ENCODE peak calls at places on chromosomes 4 and X, in six cellular contexts. One of them, this sample, is unnamed.

GRCh38 chrX:13911581-13911980 is 94.7 kb upstream of the GPM6B start:
- DNase-seq in SJSA1: no peak
- DNase-seq in NCI-H526: no peak
- DNase-seq in activated T-cell treated with anti-CD3 and anti-CD28 coated beads for 1 hour: no peak
- DNase-seq in lower lobe of right lung: no peak
- DNase-seq in NCI-H2081: no peak
- DNase-seq in this sample: no peak

GRCh38 chr4:80107374-80107773 is 34.3 kb upstream of the ANTXR2 start:
- DNase-seq in SJSA1: no peak
- DNase-seq in NCI-H526: no peak
- DNase-seq in activated T-cell treated with anti-CD3 and anti-CD28 coated beads for 1 hour: no peak
- DNase-seq in lower lobe of right lung: no peak
- DNase-seq in NCI-H2081: no peak
- DNase-seq in this sample: no peak

GRCh38 chr4:119041951-119042560 is 93.6 kb upstream of the MYOZ2 start:
- DNase-seq in SJSA1: peak
- DNase-seq in NCI-H526: peak
- DNase-seq in activated T-cell treated with anti-CD3 and anti-CD28 coated beads for 1 hour: peak
- DNase-seq in lower lobe of right lung: no peak
- DNase-seq in NCI-H2081: peak
- DNase-seq in this sample: no peak

GRCh38 chrX:19188566-19188965 is 66.3 kb upstream of the ADGRG2 start:
- DNase-seq in SJSA1: no peak
- DNase-seq in NCI-H526: no peak
- DNase-seq in activated T-cell treated with anti-CD3 and anti-CD28 coated beads for 1 hour: no peak
- DNase-seq in lower lobe of right lung: no peak
- DNase-seq in NCI-H2081: no peak
- DNase-seq in this sample: no peak

GRCh38 chrX:56745019-56745418 is 16.0 kb downstream of the NBDY start:
- DNase-seq in SJSA1: no peak
- DNase-seq in NCI-H526: no peak
- DNase-seq in activated T-cell treated with anti-CD3 and anti-CD28 coated beads for 1 hour: no peak
- DNase-seq in lower lobe of right lung: no peak
- DNase-seq in NCI-H2081: no peak
- DNase-seq in this sample: no peak

GRCh38 chr4:151014521-151015457 is at the start of gene LRBA:
- DNase-seq in SJSA1: peak
- DNase-seq in NCI-H526: peak
- DNase-seq in activated T-cell treated with anti-CD3 and anti-CD28 coated beads for 1 hour: peak
- DNase-seq in lower lobe of right lung: peak
- DNase-seq in NCI-H2081: peak
- DNase-seq in this sample: peak

GRCh38 chr4:1035510-1035909 is 24.1 kb downstream of the FGFRL1 start:
- DNase-seq in SJSA1: no peak
- DNase-seq in NCI-H526: no peak
- DNase-seq in activated T-cell treated with anti-CD3 and anti-CD28 coated beads for 1 hour: no peak
- DNase-seq in lower lobe of right lung: no peak
- DNase-seq in NCI-H2081: no peak
- DNase-seq in this sample: no peak

GRCh38 chrX:8748855-8749254 is 16.9 kb upstream of the ANOS1 start:
- DNase-seq in SJSA1: no peak
- DNase-seq in NCI-H526: peak
- DNase-seq in activated T-cell treated with anti-CD3 and anti-CD28 coated beads for 1 hour: no peak
- DNase-seq in lower lobe of right lung: no peak
- DNase-seq in NCI-H2081: peak
- DNase-seq in this sample: no peak

GRCh38 chrX:65706041-65706828 is 38.8 kb downstream of the MSN start:
- DNase-seq in SJSA1: peak
- DNase-seq in NCI-H526: no peak
- DNase-seq in activated T-cell treated with anti-CD3 and anti-CD28 coated beads for 1 hour: no peak
- DNase-seq in lower lobe of right lung: no peak
- DNase-seq in NCI-H2081: no peak
- DNase-seq in this sample: peak

GRCh38 chr4:4575284-4576211 is 33.7 kb upstream of the STX18 start:
- DNase-seq in SJSA1: peak
- DNase-seq in NCI-H526: no peak
- DNase-seq in activated T-cell treated with anti-CD3 and anti-CD28 coated beads for 1 hour: peak
- DNase-seq in lower lobe of right lung: peak
- DNase-seq in NCI-H2081: no peak
- DNase-seq in this sample: peak

GRCh38 chr4:28093071-28093470 is 1232.4 kb downstream of the STIM2 start:
- DNase-seq in SJSA1: no peak
- DNase-seq in NCI-H526: no peak
- DNase-seq in activated T-cell treated with anti-CD3 and anti-CD28 coated beads for 1 hour: no peak
- DNase-seq in lower lobe of right lung: no peak
- DNase-seq in NCI-H2081: peak
- DNase-seq in this sample: no peak

GRCh38 chr4:61740950-61741638 is 541.0 kb downstream of the ADGRL3 start:
- DNase-seq in SJSA1: no peak
- DNase-seq in NCI-H526: peak
- DNase-seq in activated T-cell treated with anti-CD3 and anti-CD28 coated beads for 1 hour: no peak
- DNase-seq in lower lobe of right lung: no peak
- DNase-seq in NCI-H2081: no peak
- DNase-seq in this sample: no peak

GRCh38 chr4:75344915-75345314 is 169.3 kb downstream of the RCHY1 start:
- DNase-seq in SJSA1: no peak
- DNase-seq in NCI-H526: no peak
- DNase-seq in activated T-cell treated with anti-CD3 and anti-CD28 coated beads for 1 hour: no peak
- DNase-seq in lower lobe of right lung: no peak
- DNase-seq in NCI-H2081: no peak
- DNase-seq in this sample: no peak

GRCh38 chrX:11341274-11342256 is 48.4 kb downstream of the AMELX start:
- DNase-seq in SJSA1: no peak
- DNase-seq in NCI-H526: no peak
- DNase-seq in activated T-cell treated with anti-CD3 and anti-CD28 coated beads for 1 hour: no peak
- DNase-seq in lower lobe of right lung: peak
- DNase-seq in NCI-H2081: no peak
- DNase-seq in this sample: peak

GRCh38 chr4:175035907-175036306 is 117.7 kb downstream of the ADAM29 start:
- DNase-seq in SJSA1: no peak
- DNase-seq in NCI-H526: no peak
- DNase-seq in activated T-cell treated with anti-CD3 and anti-CD28 coated beads for 1 hour: no peak
- DNase-seq in lower lobe of right lung: no peak
- DNase-seq in NCI-H2081: no peak
- DNase-seq in this sample: no peak

GRCh38 chr4:184234155-184234554 is 16.5 kb upstream of the ENPP6 start:
- DNase-seq in SJSA1: no peak
- DNase-seq in NCI-H526: no peak
- DNase-seq in activated T-cell treated with anti-CD3 and anti-CD28 coated beads for 1 hour: no peak
- DNase-seq in lower lobe of right lung: no peak
- DNase-seq in NCI-H2081: no peak
- DNase-seq in this sample: no peak

GRCh38 chr4:102687373-102687981 is 73.3 kb downstream of the MANBA start:
- DNase-seq in SJSA1: no peak
- DNase-seq in NCI-H526: no peak
- DNase-seq in activated T-cell treated with anti-CD3 and anti-CD28 coated beads for 1 hour: no peak
- DNase-seq in lower lobe of right lung: no peak
- DNase-seq in NCI-H2081: no peak
- DNase-seq in this sample: no peak

GRCh38 chr4:164748375-164748774 is 5.6 kb upstream of the SMIM31 start:
- DNase-seq in SJSA1: no peak
- DNase-seq in NCI-H526: no peak
- DNase-seq in activated T-cell treated with anti-CD3 and anti-CD28 coated beads for 1 hour: no peak
- DNase-seq in lower lobe of right lung: no peak
- DNase-seq in NCI-H2081: no peak
- DNase-seq in this sample: no peak

GRCh38 chr4:186243331-186243730 is 16.0 kb downstream of the KLKB1 start:
- DNase-seq in SJSA1: no peak
- DNase-seq in NCI-H526: no peak
- DNase-seq in activated T-cell treated with anti-CD3 and anti-CD28 coated beads for 1 hour: no peak
- DNase-seq in lower lobe of right lung: no peak
- DNase-seq in NCI-H2081: no peak
- DNase-seq in this sample: no peak

GRCh38 chr4:56786955-56787354 is 34.5 kb downstream of the SPINK2 start:
- DNase-seq in SJSA1: no peak
- DNase-seq in NCI-H526: no peak
- DNase-seq in activated T-cell treated with anti-CD3 and anti-CD28 coated beads for 1 hour: no peak
- DNase-seq in lower lobe of right lung: peak
- DNase-seq in NCI-H2081: no peak
- DNase-seq in this sample: peak

GRCh38 chrX:131818297-131818936 is 204.7 kb upstream of the STK26 start:
- DNase-seq in SJSA1: no peak
- DNase-seq in NCI-H526: no peak
- DNase-seq in activated T-cell treated with anti-CD3 and anti-CD28 coated beads for 1 hour: no peak
- DNase-seq in lower lobe of right lung: no peak
- DNase-seq in NCI-H2081: no peak
- DNase-seq in this sample: no peak

GRCh38 chrX:63475200-63475599 is 124.1 kb upstream of the SPIN4 start:
- DNase-seq in SJSA1: no peak
- DNase-seq in NCI-H526: no peak
- DNase-seq in activated T-cell treated with anti-CD3 and anti-CD28 coated beads for 1 hour: no peak
- DNase-seq in lower lobe of right lung: no peak
- DNase-seq in NCI-H2081: no peak
- DNase-seq in this sample: no peak

GRCh38 chr4:186298034-186298647 is 32.2 kb downstream of the F11 start:
- DNase-seq in SJSA1: no peak
- DNase-seq in NCI-H526: no peak
- DNase-seq in activated T-cell treated with anti-CD3 and anti-CD28 coated beads for 1 hour: no peak
- DNase-seq in lower lobe of right lung: no peak
- DNase-seq in NCI-H2081: no peak
- DNase-seq in this sample: no peak

GRCh38 chr4:150219841-150220240 is 141.6 kb downstream of the DCLK2 start:
- DNase-seq in SJSA1: no peak
- DNase-seq in NCI-H526: no peak
- DNase-seq in activated T-cell treated with anti-CD3 and anti-CD28 coated beads for 1 hour: no peak
- DNase-seq in lower lobe of right lung: no peak
- DNase-seq in NCI-H2081: no peak
- DNase-seq in this sample: no peak

GRCh38 chr4:158172558-158173258 is at the start of gene GASK1B:
- DNase-seq in SJSA1: no peak
- DNase-seq in NCI-H526: peak
- DNase-seq in activated T-cell treated with anti-CD3 and anti-CD28 coated beads for 1 hour: no peak
- DNase-seq in lower lobe of right lung: no peak
- DNase-seq in NCI-H2081: no peak
- DNase-seq in this sample: no peak

GRCh38 chrX:44967221-44967620 is 94.2 kb downstream of the KDM6A start:
- DNase-seq in SJSA1: no peak
- DNase-seq in NCI-H526: no peak
- DNase-seq in activated T-cell treated with anti-CD3 and anti-CD28 coated beads for 1 hour: no peak
- DNase-seq in lower lobe of right lung: no peak
- DNase-seq in NCI-H2081: no peak
- DNase-seq in this sample: no peak

GRCh38 chr4:26039950-26040349 is 125.9 kb downstream of the SMIM20 start:
- DNase-seq in SJSA1: no peak
- DNase-seq in NCI-H526: no peak
- DNase-seq in activated T-cell treated with anti-CD3 and anti-CD28 coated beads for 1 hour: no peak
- DNase-seq in lower lobe of right lung: no peak
- DNase-seq in NCI-H2081: no peak
- DNase-seq in this sample: no peak

GRCh38 chr4:53622739-53623151 is 31.5 kb upstream of the LNX1 start:
- DNase-seq in SJSA1: no peak
- DNase-seq in NCI-H526: no peak
- DNase-seq in activated T-cell treated with anti-CD3 and anti-CD28 coated beads for 1 hour: no peak
- DNase-seq in lower lobe of right lung: no peak
- DNase-seq in NCI-H2081: no peak
- DNase-seq in this sample: peak

GRCh38 chr4:41122775-41123174 is 91.6 kb downstream of the APBB2 start:
- DNase-seq in SJSA1: no peak
- DNase-seq in NCI-H526: no peak
- DNase-seq in activated T-cell treated with anti-CD3 and anti-CD28 coated beads for 1 hour: no peak
- DNase-seq in lower lobe of right lung: no peak
- DNase-seq in NCI-H2081: no peak
- DNase-seq in this sample: no peak

GRCh38 chrX:47523713-47524166 is 37.3 kb upstream of the ARAF start:
- DNase-seq in SJSA1: no peak
- DNase-seq in NCI-H526: no peak
- DNase-seq in activated T-cell treated with anti-CD3 and anti-CD28 coated beads for 1 hour: no peak
- DNase-seq in lower lobe of right lung: no peak
- DNase-seq in NCI-H2081: no peak
- DNase-seq in this sample: no peak